ENCODE peak calls at places on chromosome 4, in eight cellular contexts. G is fibroblast of the aortic adventitia; K is heart right ventricle; X is GM12878; I is CD4-positive, alpha-beta T cell; J is body of pancreas; H is GM06990; T is psoas muscle. L is an unnamed sample.

GRCh38 chr4:70778888-70779422 is 57.2 kb downstream of the RUFY3 start:
- DNase-seq in T (no peak), J (no peak), X (no peak), G (peak), I (no peak), K (peak), H (no peak), L (no peak)

GRCh38 chr4:183987987-183988392 is 82.9 kb downstream of the STOX2 start:
- DNase-seq in K (peak), X (no peak), G (peak), H (no peak), T (peak), J (peak), I (no peak), L (no peak)

GRCh38 chr4:17347445-17347844 is 164.4 kb downstream of the QDPR start:
- DNase-seq in K (peak), T (no peak), X (no peak), G (peak), J (peak), I (peak), H (no peak), L (peak)

GRCh38 chr4:170089743-170090666 is at the start of gene AADAT:
- DNase-seq in K (peak), I (no peak), G (peak), T (peak), X (no peak), H (peak), J (peak), L (peak)

GRCh38 chr4:20042769-20043168 is 208.9 kb upstream of the SLIT2 start:
- DNase-seq in I (no peak), T (no peak), H (no peak), K (no peak), G (no peak), J (no peak), X (no peak), L (no peak)

GRCh38 chr4:101075536-101075935 is 271.8 kb downstream of the PPP3CA start:
- DNase-seq in G (no peak), T (no peak), J (no peak), I (no peak), X (no peak), H (no peak), K (no peak), L (no peak)

GRCh38 chr4:1234296-1234695 is 14.6 kb downstream of the CTBP1 start:
- DNase-seq in K (no peak), T (peak), J (no peak), I (no peak), X (no peak), H (no peak), G (peak), L (no peak)

GRCh38 chr4:78156520-78156919 is 99.4 kb downstream of the FRAS1 start:
- DNase-seq in I (no peak), J (no peak), T (no peak), X (no peak), G (no peak), H (no peak), K (no peak), L (no peak)

GRCh38 chr4:101019941-101020401 is 327.4 kb downstream of the PPP3CA start:
- DNase-seq in J (no peak), T (no peak), G (no peak), I (no peak), K (no peak), H (peak), X (peak), L (no peak)

GRCh38 chr4:92047209-92047877 is 256.4 kb upstream of the GRID2 start:
- DNase-seq in T (no peak), G (peak), J (no peak), I (no peak), K (no peak), X (no peak), H (no peak), L (no peak)

DNA sequence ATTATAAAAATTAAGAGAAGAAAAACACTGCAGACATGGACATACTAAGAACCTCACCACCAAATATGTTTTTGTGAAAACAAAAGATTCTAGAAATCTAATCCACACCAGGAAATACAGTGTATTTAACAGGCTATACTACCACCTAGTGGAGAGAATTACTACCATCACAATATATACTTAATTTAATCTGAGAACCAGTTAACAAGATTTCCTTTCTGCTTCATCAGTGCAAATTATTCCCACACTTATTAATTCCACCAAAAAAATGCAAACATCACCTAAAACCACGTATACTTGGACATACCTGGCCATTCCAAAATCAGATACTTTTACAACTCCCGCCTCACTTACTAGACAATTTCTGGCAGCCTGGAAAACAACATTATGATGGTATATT is 7.0 kb upstream of the TXK start:
- DNase-seq in H (no peak), T (no peak), K (no peak), I (no peak), X (no peak), G (peak), J (no peak), L (no peak)
- TF ChIP-seq CTCF in H (peak), T (peak), K (peak), I (peak), X (peak), G (peak), J (peak), L (peak)

GRCh38 chr4:121939690-121940089 is 12.2 kb downstream of the TRPC3 start:
- DNase-seq in K (peak), I (no peak), H (no peak), G (no peak), J (no peak), T (no peak), X (no peak), L (no peak)

GRCh38 chr4:121946644-121947043 is 5.2 kb downstream of the TRPC3 start:
- DNase-seq in I (no peak), K (no peak), H (no peak), G (no peak), X (no peak), T (no peak), J (no peak), L (no peak)

GRCh38 chr4:121938282-121939092 is 13.4 kb downstream of the TRPC3 start:
- DNase-seq in X (no peak), K (no peak), T (no peak), J (no peak), I (no peak), H (no peak), G (no peak), L (no peak)

GRCh38 chr4:121943941-121944340 is 7.9 kb downstream of the TRPC3 start:
- DNase-seq in T (no peak), G (no peak), K (no peak), I (no peak), H (no peak), J (no peak), X (no peak), L (no peak)
- TF ChIP-seq CTCF in T (no peak), G (peak), K (no peak), I (no peak), H (peak), J (no peak), X (peak), L (peak)

GRCh38 chr4:176790398-176790797 is 2.3 kb downstream of the VEGFC start:
- DNase-seq in T (no peak), X (no peak), I (no peak), H (no peak), G (peak), J (no peak), K (no peak), L (no peak)

GRCh38 chr4:176793060-176793605 is 411 bp upstream of the VEGFC start:
- DNase-seq in G (no peak), K (no peak), H (no peak), T (no peak), X (no peak), I (no peak), J (no peak), L (no peak)

GRCh38 chr4:176791591-176792347 is 953 bp downstream of the VEGFC start:
- DNase-seq in H (no peak), K (peak), J (no peak), I (no peak), G (peak), X (no peak), T (peak), L (peak)

GRCh38 chr4:176794151-176794550 is 1.4 kb upstream of the VEGFC start:
- DNase-seq in J (no peak), K (no peak), I (no peak), H (no peak), G (peak), X (no peak), T (no peak), L (no peak)

GRCh38 chr4:176792348-176793059 is at the start of gene VEGFC:
- DNase-seq in X (no peak), G (peak), J (peak), I (no peak), K (peak), T (peak), H (no peak), L (peak)
- TF ChIP-seq CTCF in X (no peak), G (no peak), J (no peak), I (no peak), K (peak), T (peak), H (no peak), L (peak)

GRCh38 chr4:26819026-26819425 is 41.6 kb upstream of the STIM2 start:
- DNase-seq in T (no peak), H (no peak), X (no peak), G (no peak), I (no peak), J (no peak), K (no peak), L (no peak)
- TF ChIP-seq CTCF in T (no peak), H (no peak), X (no peak), G (no peak), I (no peak), J (no peak), K (no peak), L (no peak)

GRCh38 chr4:89598602-89599001 is 238.4 kb downstream of the SNCA start:
- DNase-seq in X (no peak), J (no peak), T (no peak), G (peak), K (no peak), H (no peak), I (no peak), L (no peak)
- TF ChIP-seq CTCF in X (no peak), J (no peak), T (no peak), G (no peak), K (peak), H (peak), I (no peak), L (peak)

DNA sequence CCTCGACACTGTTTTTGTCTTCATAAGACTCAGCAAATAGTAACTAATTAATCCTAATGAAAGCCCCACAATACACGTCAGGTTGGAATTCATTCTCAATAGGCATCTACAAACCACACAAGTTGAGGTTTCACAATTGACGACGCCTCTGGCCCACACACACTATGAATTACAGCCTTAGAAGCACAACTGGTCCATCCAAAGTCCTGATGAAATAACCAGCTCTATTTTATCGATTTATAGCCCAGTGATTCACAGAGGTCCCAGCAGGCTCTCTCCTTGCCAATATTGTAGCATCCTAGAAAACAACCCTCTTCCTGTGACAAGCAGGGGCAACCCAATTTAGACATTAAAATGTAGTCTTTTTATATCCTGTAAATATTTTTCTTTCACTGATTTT is 112.1 kb downstream of the NR3C2 start:
- DNase-seq in J (no peak), H (no peak), G (no peak), X (no peak), T (no peak), K (no peak), I (no peak), L (no peak)
- TF ChIP-seq CTCF in J (no peak), H (no peak), G (no peak), X (no peak), T (no peak), K (no peak), I (no peak), L (no peak)

GRCh38 chr4:10168151-10168550 is 51.6 kb upstream of the WDR1 start:
- DNase-seq in H (no peak), J (no peak), K (no peak), I (no peak), X (no peak), G (peak), T (no peak), L (no peak)

GRCh38 chr4:10167201-10167600 is 50.6 kb upstream of the WDR1 start:
- DNase-seq in T (no peak), X (no peak), H (no peak), I (no peak), J (no peak), K (no peak), G (no peak), L (no peak)

GRCh38 chr4:10171055-10171454 is 54.5 kb upstream of the WDR1 start:
- DNase-seq in I (no peak), H (no peak), X (no peak), J (no peak), G (no peak), K (no peak), T (no peak), L (no peak)

GRCh38 chr4:10172278-10173038 is 55.9 kb upstream of the WDR1 start:
- DNase-seq in H (no peak), T (no peak), X (no peak), I (no peak), J (no peak), K (no peak), G (no peak), L (no peak)

DNA sequence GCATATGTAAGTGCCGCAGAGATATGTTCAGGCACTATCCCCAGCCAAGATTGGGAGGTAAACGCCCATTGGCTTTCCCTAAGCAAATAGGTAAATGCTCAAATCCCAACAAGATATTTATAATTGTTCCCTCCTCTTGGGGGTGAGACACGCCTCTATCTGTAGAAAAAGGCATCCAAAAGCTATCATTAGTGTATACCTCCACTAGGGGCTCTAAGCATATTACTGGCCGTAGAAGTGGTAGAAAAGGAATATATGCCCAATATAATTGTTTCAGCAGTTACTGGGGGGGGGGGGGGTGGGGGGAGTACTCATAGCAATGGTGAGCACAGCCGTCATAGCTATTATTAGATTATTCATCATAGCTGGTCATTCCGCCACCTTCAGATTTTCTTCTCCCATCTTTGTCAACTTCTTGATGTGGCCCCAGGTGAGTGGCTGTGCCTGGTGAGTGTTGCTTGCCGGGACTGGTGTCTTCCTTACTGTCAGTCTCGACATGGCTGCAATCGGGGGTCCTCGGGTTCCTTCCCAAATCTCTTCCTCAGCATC is 53.3 kb upstream of the WDR1 start:
- DNase-seq in T (no peak), X (no peak), G (no peak), K (no peak), H (no peak), I (no peak), J (no peak), L (no peak)
- TF ChIP-seq CTCF in T (no peak), X (no peak), G (no peak), K (no peak), H (no peak), I (no peak), J (no peak), L (no peak)

DNA sequence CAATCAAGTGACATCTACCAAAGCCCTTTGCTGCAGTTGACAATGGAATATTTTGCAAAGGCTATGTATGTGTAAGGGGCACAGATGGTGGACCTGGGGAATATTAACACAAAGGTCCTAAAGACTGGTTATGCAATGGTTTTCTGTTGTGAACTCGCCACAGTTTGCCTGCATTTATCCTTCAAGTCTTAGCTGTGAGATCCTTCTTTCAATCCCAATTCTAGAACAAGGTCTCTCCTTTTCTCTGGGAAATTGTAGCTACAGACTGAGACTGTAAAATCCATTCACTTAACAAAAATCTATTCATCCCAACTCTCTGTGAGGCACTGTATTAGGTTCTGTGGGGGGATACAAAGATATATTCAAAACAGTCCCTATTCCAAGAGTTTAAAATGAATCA is 250.4 kb downstream of the GPM6A start:
- DNase-seq in I (no peak), G (no peak), T (no peak), H (no peak), J (no peak), X (no peak), K (no peak), L (no peak)
- TF ChIP-seq CTCF in I (no peak), G (no peak), T (no peak), H (no peak), J (no peak), X (no peak), K (no peak), L (no peak)

L was measured in progenitor cell of endocrine pancreas.